ENCODE peak calls at places on chromosomes 7 and 10, in five cellular contexts. Q is PC-9, L is neuronal stem cell, D is posterior vena cava, H is smooth muscle cell of the brain vasculature. T is an unnamed sample.

GRCh38 chr10:929965-930364 is 1.5 kb downstream of the LARP4B start:
- DNase-seq in Q (no peak), L (no peak), D (no peak), H (no peak), T (no peak)

GRCh38 chr10:131512852-131513251 is 201.3 kb upstream of the TCERG1L start:
- DNase-seq in Q (no peak), L (no peak), D (no peak), H (no peak), T (no peak)

GRCh38 chr10:93369588-93370164 is 112.5 kb downstream of the MYOF start:
- DNase-seq in Q (no peak), L (no peak), D (no peak), H (no peak), T (no peak)

GRCh38 chr10:110699859-110700468 is 55.8 kb downstream of the RBM20 start:
- DNase-seq in Q (no peak), L (no peak), D (no peak), H (no peak), T (no peak)

GRCh38 chr10:117541405-117541908 is 1.1 kb upstream of the EMX2 start:
- DNase-seq in Q (no peak), L (peak; percentile 74), D (peak; percentile 90), H (peak; percentile 29), T (no peak)

GRCh38 chr7:159064121-159064815 is 80.4 kb downstream of the VIPR2 start:
- DNase-seq in Q (no peak), L (no peak), D (no peak), H (no peak), T (no peak)

GRCh38 chr7:48188776-48189520 is 17.7 kb downstream of the ABCA13 start:
- DNase-seq in Q (no peak), L (no peak), D (no peak), H (no peak), T (no peak)

GRCh38 chr7:16071246-16071857 is 350.0 kb downstream of the CRPPA start:
- DNase-seq in Q (peak; percentile 57), L (peak; percentile 47), D (no peak), H (peak; percentile 33), T (no peak)

GRCh38 chr7:15086171-15086745 is 183.7 kb upstream of the DGKB start:
- DNase-seq in Q (no peak), L (no peak), D (no peak), H (no peak), T (no peak)

GRCh38 chr7:42978496-42978895 is 46.3 kb downstream of the MRPL32 start:
- DNase-seq in Q (no peak), L (no peak), D (no peak), H (no peak), T (no peak)

GRCh38 chr7:122885583-122886356 is 490 bp downstream of the CADPS2 start:
- DNase-seq in Q (peak; percentile 36), L (peak; percentile 32), D (peak; percentile 80), H (peak; percentile 17), T (no peak)

GRCh38 chr10:96493254-96493653 is 20.5 kb downstream of the TLL2 start:
- DNase-seq in Q (no peak), L (no peak), D (no peak), H (no peak), T (no peak)

GRCh38 chr7:97285348-97285747 is 167.8 kb downstream of the SDHAF3 start:
- DNase-seq in Q (no peak), L (no peak), D (no peak), H (no peak), T (no peak)

GRCh38 chr10:14623931-14624330 is 150.8 kb downstream of the FAM107B start:
- DNase-seq in Q (no peak), L (no peak), D (no peak), H (no peak), T (no peak)

GRCh38 chr7:45259966-45260646 is 102.5 kb downstream of the RAMP3 start:
- DNase-seq in Q (no peak), L (peak; percentile 59), D (peak; percentile 90), H (peak; percentile 2), T (peak; percentile 52)

GRCh38 chr7:36473454-36474282 is 84.0 kb downstream of the ANLN start:
- DNase-seq in Q (no peak), L (peak; percentile 30), D (no peak), H (no peak), T (no peak)

GRCh38 chr7:11331128-11332102 is 357.7 kb downstream of the PHF14 start:
- DNase-seq in Q (no peak), L (no peak), D (no peak), H (no peak), T (no peak)

GRCh38 chr7:47765373-47765979 is 182.8 kb downstream of the PKD1L1 start:
- DNase-seq in Q (no peak), L (no peak), D (no peak), H (no peak), T (no peak)

GRCh38 chr7:81299711-81300110 is 380.9 kb upstream of the SEMA3C start:
- DNase-seq in Q (no peak), L (no peak), D (no peak), H (no peak), T (no peak)

GRCh38 chr7:145082366-145083240 is 246.8 kb upstream of the TPK1 start:
- DNase-seq in Q (no peak), L (no peak), D (no peak), H (no peak), T (no peak)

GRCh38 chr10:17335065-17335464 is 107.0 kb downstream of the VIM start:
- DNase-seq in Q (no peak), L (no peak), D (no peak), H (no peak), T (no peak)

GRCh38 chr7:150421831-150422230 is 28.6 kb upstream of the GIMAP8 start:
- DNase-seq in Q (no peak), L (no peak), D (no peak), H (no peak), T (no peak)

GRCh38 chr7:143003393-143004051 is 23.4 kb downstream of the OR9A2 start:
- DNase-seq in Q (peak; percentile 38), L (peak; percentile 15), D (no peak), H (no peak), T (peak; percentile 13)

GRCh38 chr7:35758421-35758820 is 42.4 kb upstream of the SEPTIN7 start:
- DNase-seq in Q (no peak), L (peak; percentile 71), D (no peak), H (no peak), T (no peak)

GRCh38 chr10:33010132-33011037 is 52.4 kb upstream of the ITGB1 start:
- DNase-seq in Q (peak; percentile 97), L (no peak), D (no peak), H (no peak), T (peak; percentile 45)

GRCh38 chr7:37448057-37448636 is 517 bp downstream of the ELMO1 start:
- DNase-seq in Q (no peak), L (no peak), D (no peak), H (no peak), T (no peak)

GRCh38 chr10:130350996-130351395 is 214.8 kb downstream of the GLRX3 start:
- DNase-seq in Q (no peak), L (no peak), D (peak; percentile 45), H (no peak), T (no peak)

GRCh38 chr10:32943854-32944661 is 14.0 kb downstream of the ITGB1 start:
- DNase-seq in Q (no peak), L (no peak), D (peak; percentile 81), H (no peak), T (no peak)

GRCh38 chr7:156892086-156892800 is 740 bp downstream of the LMBR1 start:
- DNase-seq in Q (peak; percentile 40), L (peak; percentile 40), D (peak; percentile 84), H (no peak), T (no peak)

GRCh38 chr10:49738616-49739360 is 23.3 kb downstream of the OGDHL start:
- DNase-seq in Q (no peak), L (no peak), D (no peak), H (no peak), T (no peak)

GRCh38 chr10:1057106-1057657 is 997 bp downstream of the WDR37 start:
- DNase-seq in Q (no peak), L (no peak), D (peak; percentile 84), H (no peak), T (no peak)

GRCh38 chr7:150854066-150855000 is 2.0 kb downstream of the AOC1 start:
- DNase-seq in Q (no peak), L (no peak), D (no peak), H (no peak), T (no peak)

GRCh38 chr7:152867482-152867833 is 107.9 kb downstream of the ACTR3B start:
- DNase-seq in Q (no peak), L (no peak), D (no peak), H (no peak), T (no peak)

GRCh38 chr10:117257701-117258100 is 16.8 kb downstream of the SLC18A2 start:
- DNase-seq in Q (no peak), L (no peak), D (no peak), H (no peak), T (no peak)

GRCh38 chr7:98286093-98286525 is 4.6 kb downstream of the BRI3 start:
- DNase-seq in Q (peak; percentile 92), L (no peak), D (peak; percentile 94), H (no peak), T (no peak)

T was measured in iPS DF 6.9.